ENCODE peak calls at places on chromosome X, in ten cellular contexts. R, H, N, G, T, O, C, M, B and E are unnamed samples.
A peak's percentile ranks its signal among the peaks of the same experiment; 100 is the strongest.

GRCh38 chrX:118935352-118935751 is 39.1 kb upstream of the LONRF3 start:
- DNase-seq in R (no peak), T (no peak), G (no peak), M (no peak), B (no peak), C (no peak), H (no peak), O (no peak), N (no peak), E (no peak)

GRCh38 chrX:37686348-37686736 is 751 bp downstream of the XK start:
- DNase-seq in N (no peak), R (no peak), H (no peak), T (no peak), O (no peak), G (no peak), M (no peak), C (no peak), B (no peak), E (no peak)

GRCh38 chrX:54178100-54178940 is 4.7 kb downstream of the FAM120C start:
- DNase-seq in R (no peak), M (peak; percentile 24), N (no peak), T (no peak), C (peak; percentile 67), G (no peak), O (peak; percentile 83), H (no peak), B (no peak), E (no peak)

GRCh38 chrX:17535229-17535628 is 160.2 kb downstream of the NHS start:
- DNase-seq in H (no peak), M (peak; percentile 46), B (no peak), O (peak; percentile 39), N (peak; percentile 63), C (no peak), R (peak; percentile 50), G (no peak), T (peak; percentile 28), E (no peak)

GRCh38 chrX:72498782-72499181 is 73.9 kb downstream of the HDAC8 start:
- DNase-seq in T (no peak), N (peak; percentile 11), H (no peak), M (no peak), C (no peak), B (no peak), O (no peak), R (no peak), G (no peak), E (no peak)

GRCh38 chrX:53990201-53990600 is 54.1 kb downstream of the PHF8 start:
- DNase-seq in R (no peak), G (no peak), C (no peak), M (no peak), T (no peak), H (no peak), O (no peak), N (no peak), B (no peak), E (no peak)

GRCh38 chrX:23844502-23845138 is 61.6 kb downstream of the SAT1 start:
- DNase-seq in T (no peak), M (no peak), R (no peak), B (no peak), N (no peak), O (no peak), H (no peak), C (no peak), G (no peak), E (no peak)

GRCh38 chrX:64093761-64094160 is 111.7 kb downstream of the AMER1 start:
- DNase-seq in T (no peak), M (peak; percentile 0), G (no peak), C (peak; percentile 13), B (no peak), O (peak; percentile 54), H (no peak), R (no peak), N (peak; percentile 12), E (no peak)

GRCh38 chrX:119374736-119375135 is 24.4 kb upstream of the SLC25A43 start:
- DNase-seq in T (no peak), B (no peak), O (peak; percentile 6), R (no peak), C (peak; percentile 50), H (no peak), G (no peak), N (no peak), M (peak; percentile 33), E (no peak)

GRCh38 chrX:11293113-11293512 is at the start of gene AMELX:
- DNase-seq in C (no peak), T (no peak), G (no peak), R (no peak), B (no peak), N (no peak), O (no peak), H (no peak), M (no peak), E (no peak)

GRCh38 chrX:120305531-120306145 is 5.6 kb downstream of the TMEM255A start:
- DNase-seq in G (no peak), B (no peak), R (no peak), N (no peak), C (no peak), T (no peak), M (no peak), O (no peak), H (no peak), E (no peak)

GRCh38 chrX:81202413-81202794 is 502 bp downstream of the SH3BGRL start:
- DNase-seq in B (no peak), G (peak; percentile 15), N (no peak), M (no peak), O (peak; percentile 25), C (no peak), R (no peak), H (no peak), T (no peak), E (no peak)

GRCh38 chrX:95662200-95662599 is 1022.4 kb upstream of the DIAPH2 start:
- DNase-seq in B (no peak), N (no peak), T (no peak), C (no peak), H (no peak), R (no peak), M (no peak), G (no peak), O (no peak), E (no peak)

GRCh38 chrX:118726887-118727685 is at the start of gene IL13RA1:
- DNase-seq in O (peak; percentile 90), M (peak; percentile 89), B (peak; percentile 76), T (peak; percentile 54), H (peak; percentile 31), N (peak; percentile 80), G (peak; percentile 62), C (peak; percentile 62), R (no peak), E (peak; percentile 50)

GRCh38 chrX:50805316-50805715 is 8.7 kb downstream of the SHROOM4 start:
- DNase-seq in H (no peak), R (no peak), T (no peak), C (no peak), G (no peak), M (no peak), B (no peak), N (no peak), O (no peak), E (no peak)

GRCh38 chrX:43644124-43644701 is 11.9 kb upstream of the MAOA start:
- DNase-seq in R (no peak), G (no peak), C (no peak), M (peak; percentile 43), T (no peak), B (no peak), N (no peak), O (peak; percentile 86), H (no peak), E (no peak)

GRCh38 chrX:77200663-77201062 is 246.5 kb upstream of the FGF16 start:
- DNase-seq in N (no peak), O (no peak), B (no peak), G (no peak), M (no peak), R (no peak), C (no peak), H (no peak), T (no peak), E (no peak)

GRCh38 chrX:48940404-48940955 is 16.9 kb downstream of the OTUD5 start:
- DNase-seq in T (no peak), C (no peak), R (no peak), B (no peak), H (no peak), N (no peak), M (no peak), G (no peak), O (no peak), E (no peak)

GRCh38 chrX:37076983-37077382 is 68.8 kb downstream of the FAM47C start:
- DNase-seq in C (no peak), M (no peak), N (no peak), G (no peak), R (no peak), H (no peak), O (no peak), T (no peak), B (no peak), E (no peak)